ENCODE peak calls at places on chromosome 2, in nine cellular contexts. A is Peyer's patch, Q is H9, S is stomach, D is ovary, H is BE2C, E is IMR-90, Y is H7, K is esophagus squamous epithelium. R is an unnamed sample.
A peak's percentile ranks its signal among the peaks of the same experiment; 100 is the strongest.

GRCh38 chr2:24404582-24404981 is 44.2 kb upstream of the ITSN2 start:
- DNase-seq in S (no peak), H (no peak), K (no peak), D (no peak), Q (no peak), E (peak; percentile 51), A (no peak), Y (no peak), R (no peak)

GRCh38 chr2:29697715-29698114 is 223.7 kb downstream of the ALK start:
- DNase-seq in S (no peak), A (no peak), K (no peak), H (no peak), Q (peak; percentile 2), D (no peak), E (no peak), Y (no peak), R (no peak)

GRCh38 chr2:206113148-206113547 is 27.2 kb upstream of the INO80D start:
- DNase-seq in H (no peak), K (no peak), Q (no peak), S (no peak), D (no peak), A (no peak), E (peak; percentile 45), Y (no peak), R (no peak)

GRCh38 chr2:101762451-101763171 is 65.1 kb downstream of the MAP4K4 start:
- DNase-seq in Y (no peak), E (no peak), D (no peak), S (no peak), H (no peak), K (no peak), Q (no peak), A (no peak), R (peak; percentile 16)

GRCh38 chr2:170929686-170930050 is 615 bp downstream of the GORASP2 start:
- DNase-seq in A (peak; percentile 82), E (peak; percentile 26), D (no peak), H (peak; percentile 33), K (no peak), Q (peak; percentile 72), S (peak; percentile 74), Y (peak; percentile 86), R (peak; percentile 68)

GRCh38 chr2:164911832-164912231 is 43.5 kb downstream of the SLC38A11 start:
- DNase-seq in Q (no peak), H (no peak), D (no peak), S (no peak), E (no peak), K (no peak), A (no peak), Y (no peak), R (no peak)

GRCh38 chr2:144152817-144153271 is 367.1 kb downstream of the ZEB2 start:
- DNase-seq in D (no peak), A (no peak), E (peak; percentile 82), H (no peak), Y (no peak), K (no peak), Q (no peak), S (no peak), R (no peak)

GRCh38 chr2:231152800-231153557 is 28.1 kb upstream of the HTR2B start:
- DNase-seq in A (no peak), K (no peak), S (no peak), H (no peak), E (peak; percentile 86), D (no peak), Y (no peak), Q (no peak), R (no peak)

GRCh38 chr2:174901075-174901474 is 104.1 kb downstream of the CHN1 start:
- DNase-seq in S (no peak), H (no peak), Y (no peak), K (no peak), D (no peak), Q (no peak), E (peak; percentile 36), A (no peak), R (peak; percentile 26)

GRCh38 chr2:234414591-234414990 is 82.3 kb downstream of the ARL4C start:
- DNase-seq in H (no peak), E (no peak), Y (no peak), Q (no peak), D (no peak), S (peak; percentile 38), K (no peak), A (no peak), R (no peak)

GRCh38 chr2:29154610-29155009 is 39.4 kb downstream of the CLIP4 start:
- DNase-seq in Y (no peak), A (no peak), Q (no peak), K (no peak), S (no peak), D (no peak), H (no peak), E (no peak), R (no peak)

GRCh38 chr2:170873035-170873692 is 55.9 kb upstream of the GORASP2 start:
- DNase-seq in D (peak; percentile 54), H (peak; percentile 64), Q (peak; percentile 87), E (peak; percentile 59), S (peak; percentile 76), A (peak; percentile 70), Y (peak; percentile 87), K (no peak), R (peak; percentile 81)

GRCh38 chr2:237524631-237525030 is 37.6 kb downstream of the MLPH start:
- DNase-seq in H (no peak), K (no peak), A (peak; percentile 69), Y (no peak), D (no peak), S (peak; percentile 43), Q (no peak), E (no peak), R (no peak)

GRCh38 chr2:8580316-8581047 is 101.4 kb upstream of the ID2 start:
- DNase-seq in K (no peak), H (no peak), Y (peak; percentile 30), A (no peak), S (no peak), E (no peak), D (no peak), Q (peak; percentile 24), R (no peak)

GRCh38 chr2:109168080-109168479 is 39.1 kb downstream of the SH3RF3 start:
- DNase-seq in S (no peak), H (no peak), K (no peak), Y (no peak), Q (no peak), D (no peak), E (peak; percentile 52), A (no peak), R (no peak)

GRCh38 chr2:109160714-109161440 is 31.9 kb downstream of the SH3RF3 start:
- DNase-seq in Y (no peak), S (no peak), H (no peak), Q (no peak), E (no peak), K (no peak), A (no peak), D (no peak), R (peak; percentile 83)

GRCh38 chr2:109162999-109163398 is 34.0 kb downstream of the SH3RF3 start:
- DNase-seq in S (peak; percentile 76), Y (no peak), H (no peak), A (no peak), D (no peak), E (no peak), Q (no peak), K (no peak), R (no peak)

GRCh38 chr2:109166811-109167210 is 37.8 kb downstream of the SH3RF3 start:
- DNase-seq in Y (no peak), E (peak; percentile 62), K (no peak), S (no peak), H (no peak), Q (no peak), D (no peak), A (no peak), R (no peak)

GRCh38 chr2:109164739-109165221 is 35.8 kb downstream of the SH3RF3 start:
- DNase-seq in D (no peak), H (no peak), Q (no peak), E (peak; percentile 78), A (no peak), Y (no peak), K (no peak), S (no peak), R (no peak)
- H3K27me3 ChIP-seq in D (no peaks in the 10 kb centered on the region), H (no peaks in the 10 kb centered on the region), Q (no peaks in the 10 kb centered on the region), E (no peaks in the 10 kb centered on the region), A (no peaks in the 10 kb centered on the region), Y (no peaks in the 10 kb centered on the region), K (no peaks in the 10 kb centered on the region), S (no peaks in the 10 kb centered on the region), R (no peaks in the 10 kb centered on the region)

GRCh38 chr2:26562811-26563645 is 78.1 kb downstream of the CIB4 start:
- DNase-seq in Q (no peak), A (peak; percentile 47), E (no peak), D (peak; percentile 34), K (no peak), Y (no peak), H (no peak), S (peak; percentile 83), R (no peak)
- H3K27me3 ChIP-seq in Q (no peaks in the 10 kb centered on the region), A (no peaks in the 10 kb centered on the region), E (peaks cover 82% of the 10 kb centered on the region), D (no peaks in the 10 kb centered on the region), K (peaks cover 100% of the 10 kb centered on the region), Y (peaks cover 1% of the 10 kb centered on the region), H (no peaks in the 10 kb centered on the region), S (peaks cover 94% of the 10 kb centered on the region), R (no peaks in the 10 kb centered on the region)

GRCh38 chr2:42041377-42042127 is 6.3 kb upstream of the PKDCC start:
- DNase-seq in Y (no peak), Q (no peak), S (no peak), H (no peak), D (no peak), A (no peak), K (no peak), E (no peak), R (no peak)
- H3K27me3 ChIP-seq in Y (no peaks in the 10 kb centered on the region), Q (no peaks in the 10 kb centered on the region), S (peaks cover 22% of the 10 kb centered on the region), H (no peaks in the 10 kb centered on the region), D (no peaks in the 10 kb centered on the region), A (no peaks in the 10 kb centered on the region), K (peaks cover 57% of the 10 kb centered on the region), E (peaks cover 19% of the 10 kb centered on the region), R (no peaks in the 10 kb centered on the region)

GRCh38 chr2:16411788-16412187 is 253.8 kb downstream of the CYRIA start:
- DNase-seq in D (no peak), E (no peak), Y (no peak), H (peak; percentile 99), Q (no peak), A (no peak), S (no peak), K (no peak), R (no peak)

GRCh38 chr2:16413257-16413656 is 252.4 kb downstream of the CYRIA start:
- DNase-seq in H (peak; percentile 100), Q (no peak), K (no peak), S (no peak), D (no peak), E (no peak), A (no peak), Y (no peak), R (no peak)

GRCh38 chr2:16412321-16413030 is 253.2 kb downstream of the CYRIA start:
- DNase-seq in Q (no peak), H (peak; percentile 91), D (no peak), E (no peak), S (no peak), A (no peak), K (no peak), Y (no peak), R (no peak)

GRCh38 chr2:16416651-16417050 is 249.0 kb downstream of the CYRIA start:
- DNase-seq in A (no peak), E (no peak), D (no peak), Q (no peak), K (no peak), Y (no peak), H (peak; percentile 92), S (no peak), R (no peak)

GRCh38 chr2:16413947-16414346 is 251.7 kb downstream of the CYRIA start:
- DNase-seq in Q (no peak), E (no peak), S (no peak), K (no peak), A (no peak), Y (no peak), H (peak; percentile 94), D (no peak), R (no peak)
- H3K27me3 ChIP-seq in Q (no peaks in the 10 kb centered on the region), E (no peaks in the 10 kb centered on the region), S (no peaks in the 10 kb centered on the region), K (no peaks in the 10 kb centered on the region), A (no peaks in the 10 kb centered on the region), Y (no peaks in the 10 kb centered on the region), H (peaks cover 17% of the 10 kb centered on the region), D (no peaks in the 10 kb centered on the region), R (no peaks in the 10 kb centered on the region)